ENCODE peak calls at places on chromosomes 16 and 17, in seven cellular contexts. M is stomach, H is A549, R is tibial nerve, J is HepG2, W is ovary, E is transverse colon. F is an unnamed sample.

GRCh38 chr16:22005746-22006145 is 2.2 kb upstream of the MOSMO start:
- DNase-seq in M (no peak), H (no peak), R (no peak), J (no peak), W (no peak), E (no peak), F (no peak)

GRCh38 chr16:55513616-55514015 is 4.7 kb downstream of the LPCAT2 start:
- DNase-seq in M (no peak), H (no peak), R (no peak), J (peak; percentile 66), W (no peak), E (no peak), F (no peak)

GRCh38 chr16:425082-425718 is at the start of gene RAB11FIP3:
- DNase-seq in M (peak; percentile 80), H (peak; percentile 82), R (peak; percentile 69), J (peak; percentile 53), W (peak; percentile 84), E (peak; percentile 85), F (peak; percentile 90)

GRCh38 chr16:60989592-60989991 is 1046.6 kb downstream of the CDH8 start:
- DNase-seq in M (no peak), H (no peak), R (no peak), J (no peak), W (no peak), E (no peak), F (no peak)

GRCh38 chr17:11240041-11240801 is 792 bp upstream of the SHISA6 start:
- DNase-seq in M (peak; percentile 51), H (no peak), R (peak; percentile 12), J (no peak), W (no peak), E (peak; percentile 15), F (no peak)

GRCh38 chr16:50588276-50588675 is 40.1 kb downstream of the NKD1 start:
- DNase-seq in M (no peak), H (no peak), R (no peak), J (no peak), W (no peak), E (no peak), F (no peak)

GRCh38 chr16:4496305-4496704 is 20.1 kb downstream of the HMOX2 start:
- DNase-seq in M (no peak), H (no peak), R (no peak), J (no peak), W (no peak), E (no peak), F (no peak)

GRCh38 chr16:1773703-1774455 is 945 bp upstream of the MRPS34 start:
- DNase-seq in M (peak; percentile 70), H (no peak), R (no peak), J (no peak), W (no peak), E (peak; percentile 50), F (no peak)

GRCh38 chr17:50550661-50551432 is 3.9 kb downstream of the SPATA20 start:
- DNase-seq in M (peak; percentile 86), H (peak; percentile 84), R (peak; percentile 68), J (peak; percentile 84), W (peak; percentile 86), E (peak; percentile 77), F (no peak)

GRCh38 chr16:9002042-9002441 is 38.3 kb upstream of the USP7 start:
- DNase-seq in M (no peak), H (no peak), R (no peak), J (no peak), W (no peak), E (no peak), F (no peak)

GRCh38 chr16:2846511-2847310 is 11.3 kb downstream of the PRSS22 start:
- DNase-seq in M (no peak), H (peak; percentile 67), R (no peak), J (no peak), W (no peak), E (no peak), F (no peak)

GRCh38 chr17:46722662-46723285 is 95.7 kb downstream of the WNT3 start:
- DNase-seq in M (no peak), H (no peak), R (no peak), J (no peak), W (no peak), E (no peak), F (no peak)

GRCh38 chr16:85055503-85056210 is 28.1 kb downstream of the KIAA0513 start:
- DNase-seq in M (peak; percentile 64), H (no peak), R (peak; percentile 68), J (peak; percentile 32), W (no peak), E (peak; percentile 72), F (no peak)

GRCh38 chr16:70705056-70705455 is 19.2 kb upstream of the MTSS2 start:
- DNase-seq in M (no peak), H (no peak), R (no peak), J (no peak), W (no peak), E (no peak), F (no peak)

GRCh38 chr17:58277107-58277506 is 3.6 kb downstream of the MPO start:
- DNase-seq in M (no peak), H (no peak), R (no peak), J (no peak), W (no peak), E (no peak), F (no peak)

GRCh38 chr17:17849863-17850373 is 13.1 kb upstream of the SREBF1 start:
- DNase-seq in M (peak; percentile 44), H (no peak), R (peak; percentile 56), J (peak; percentile 62), W (peak; percentile 69), E (peak; percentile 55), F (no peak)

GRCh38 chr17:4645642-4646041 is 4.2 kb upstream of the ALOX15 start:
- DNase-seq in M (no peak), H (no peak), R (no peak), J (no peak), W (no peak), E (no peak), F (no peak)

GRCh38 chr16:57773680-57774295 is 28.5 kb downstream of the KIFC3 start:
- DNase-seq in M (peak; percentile 56), H (no peak), R (no peak), J (no peak), W (no peak), E (no peak), F (no peak)

GRCh38 chr16:57771141-57771785 is 31.0 kb downstream of the KIFC3 start:
- DNase-seq in M (no peak), H (no peak), R (no peak), J (no peak), W (no peak), E (no peak), F (no peak)

GRCh38 chr16:57773019-57773418 is 29.3 kb downstream of the KIFC3 start:
- DNase-seq in M (no peak), H (no peak), R (no peak), J (no peak), W (no peak), E (no peak), F (no peak)

GRCh38 chr16:57775661-57776469 is 26.4 kb downstream of the KIFC3 start:
- DNase-seq in M (no peak), H (no peak), R (peak; percentile 22), J (peak; percentile 52), W (no peak), E (peak; percentile 50), F (no peak)

GRCh38 chr16:57774886-57775285 is 27.4 kb downstream of the KIFC3 start:
- DNase-seq in M (no peak), H (no peak), R (no peak), J (no peak), W (no peak), E (no peak), F (no peak)
- TF ChIP-seq EP300 in M (no peak), H (no peak), R (no peak), J (no peak), W (no peak), E (no peak), F (no peak)

GRCh38 chr17:27569257-27569722 is 61.7 kb upstream of the LGALS9 start:
- DNase-seq in M (no peak), H (peak; percentile 65), R (no peak), J (no peak), W (no peak), E (no peak), F (no peak)
- H3K4me1 ChIP-seq in M (no peaks in the 10 kb centered on the region), H (peaks cover 79% of the 10 kb centered on the region), R (peaks cover 35% of the 10 kb centered on the region), J (peaks cover 48% of the 10 kb centered on the region), W (peaks cover 6% of the 10 kb centered on the region), E (no peaks in the 10 kb centered on the region), F (peaks cover 20% of the 10 kb centered on the region)

GRCh38 chr17:35214631-35215273 is 20.6 kb upstream of the SLC35G3 start:
- DNase-seq in M (no peak), H (no peak), R (no peak), J (no peak), W (no peak), E (no peak), F (no peak)
- H3K27ac ChIP-seq in M (peak overlapping the region; percentile 58), H (no peak overlapping the region), R (no peak overlapping the region), J (no peak overlapping the region), W (no peak overlapping the region), E (peak overlapping the region; percentile 66), F (peak overlapping the region; percentile 53)

DNA sequence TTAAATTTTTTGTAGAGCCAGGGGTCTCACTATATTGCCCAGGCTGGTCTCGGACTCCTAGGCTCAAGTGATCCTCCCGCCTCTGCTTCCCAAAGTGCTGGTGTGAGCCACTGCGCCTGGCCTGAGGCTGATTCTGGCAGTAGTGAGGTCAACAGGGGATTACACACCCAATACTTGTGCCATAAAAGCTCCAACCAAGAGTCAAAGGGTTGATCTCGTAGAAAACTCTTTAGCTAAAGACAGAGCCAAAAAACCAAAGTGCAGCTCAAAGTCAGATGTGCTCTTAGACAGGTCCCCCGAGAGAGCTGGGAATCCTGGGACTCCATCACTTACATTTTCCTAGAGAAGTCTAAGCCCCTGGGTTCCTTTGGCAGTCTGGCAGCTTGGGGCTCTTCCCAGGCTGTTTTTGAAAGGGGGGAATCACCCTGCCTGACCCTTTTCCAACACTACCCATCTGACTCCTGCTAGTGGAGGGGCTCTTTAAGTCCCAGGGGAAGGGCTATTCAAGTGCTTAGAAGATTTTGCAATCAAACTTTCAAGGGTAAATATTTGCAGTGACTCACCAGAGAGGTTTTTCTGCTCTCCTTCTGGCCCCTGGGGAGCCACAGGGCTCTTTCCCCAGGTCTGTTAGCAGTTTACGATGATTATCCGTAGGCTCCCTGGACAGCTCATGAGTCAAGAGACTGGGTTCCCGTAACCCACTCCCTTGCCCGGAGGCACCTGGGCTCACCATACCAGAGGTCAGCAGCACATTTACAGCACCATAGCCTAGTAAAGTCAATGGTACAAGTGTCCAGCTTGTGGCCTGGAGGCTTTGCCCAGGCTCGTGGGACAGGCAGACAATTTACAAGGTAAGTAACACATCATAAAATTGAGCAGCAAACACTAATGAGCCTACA is 408.7 kb downstream of the SLC39A11 start:
- DNase-seq in M (peak; percentile 38), H (peak; percentile 100), R (peak; percentile 12), J (peak; percentile 97), W (no peak), E (peak; percentile 35), F (no peak)
- TF ChIP-seq EP300 in M (no peak), H (peak; percentile 97), R (no peak), J (peak; percentile 81), W (no peak), E (no peak), F (no peak)

F was measured in suprapubic skin.